ENCODE peak calls at places on chromosomes 4 and X, in six cellular contexts. H is sigmoid colon; L is CD8-positive, alpha-beta memory T cell; I is ascending aorta; V is aorta; K is fibroblast of lung. J is an unnamed sample.

GRCh38 chr4:80798082-80798481 is 232.4 kb upstream of the BMP3 start:
- DNase-seq in L (no peak), V (no peak), K (no peak), I (no peak), H (no peak), J (no peak)

GRCh38 chrX:18354369-18355329 is at the start of gene SCML2:
- DNase-seq in I (no peak), V (peak), L (peak), K (peak), H (peak), J (peak)

GRCh38 chr4:68249434-68249833 is 3.9 kb upstream of the TMPRSS11B start:
- DNase-seq in H (no peak), I (no peak), V (no peak), L (no peak), K (no peak), J (no peak)

GRCh38 chrX:136321532-136321931 is 20.8 kb downstream of the ADGRG4 start:
- DNase-seq in K (no peak), V (no peak), I (no peak), H (no peak), L (no peak), J (no peak)

GRCh38 chr4:73620115-73620792 is at the start of gene RASSF6:
- DNase-seq in H (no peak), I (no peak), L (no peak), K (peak), V (peak), J (no peak)

GRCh38 chrX:698246-698645 is 67.7 kb downstream of the SHOX start:
- DNase-seq in H (peak), L (no peak), V (no peak), I (no peak), K (no peak), J (no peak)

GRCh38 chr4:3420956-3421355 is 20.8 kb upstream of the HGFAC start:
- DNase-seq in L (peak), I (no peak), K (no peak), H (no peak), V (peak), J (peak)

GRCh38 chrX:123175366-123176122 is 8.5 kb upstream of the GRIA3 start:
- DNase-seq in K (no peak), V (no peak), L (no peak), I (no peak), H (no peak), J (no peak)

GRCh38 chr4:95478679-95479078 is 70.1 kb downstream of the UNC5C start:
- DNase-seq in L (no peak), H (no peak), K (no peak), V (no peak), I (no peak), J (no peak)

GRCh38 chrX:108163333-108164082 is 71.9 kb downstream of the ATG4A start:
- DNase-seq in L (no peak), H (no peak), K (no peak), V (no peak), I (no peak), J (no peak)

GRCh38 chr4:140743194-140743931 is 12.8 kb downstream of the TBC1D9 start:
- DNase-seq in H (no peak), V (no peak), L (no peak), K (peak), I (no peak), J (no peak)

GRCh38 chr4:75686346-75686745 is 13.1 kb upstream of the G3BP2 start:
- DNase-seq in H (no peak), K (peak), L (no peak), I (no peak), V (no peak), J (no peak)

GRCh38 chr4:2793920-2794706 is 1.2 kb downstream of the SH3BP2 start:
- DNase-seq in V (peak), L (no peak), K (no peak), H (peak), I (peak), J (peak)

GRCh38 chr4:152780267-152780811 is 585 bp downstream of the ARFIP1 start:
- DNase-seq in H (no peak), L (no peak), K (peak), V (no peak), I (no peak), J (no peak)

GRCh38 chr4:161554372-161554990 is 609.3 kb downstream of the FSTL5 start:
- DNase-seq in I (no peak), H (no peak), V (no peak), K (peak), L (no peak), J (no peak)

GRCh38 chrX:11193035-11193469 is 81.9 kb downstream of the HCCS start:
- DNase-seq in K (peak), L (no peak), I (no peak), V (no peak), H (no peak), J (no peak)

GRCh38 chrX:53356186-53356585 is 66.3 kb downstream of the SMC1A start:
- DNase-seq in V (no peak), I (no peak), L (no peak), K (no peak), H (no peak), J (no peak)

GRCh38 chr4:25839687-25840086 is 23.1 kb downstream of the SEL1L3 start:
- DNase-seq in L (no peak), I (no peak), K (peak), V (no peak), H (no peak), J (no peak)

GRCh38 chr4:2696423-2696822 is 59.7 kb downstream of the TNIP2 start:
- DNase-seq in H (no peak), V (peak), L (no peak), K (no peak), I (no peak), J (no peak)

GRCh38 chr4:48914311-48914710 is 7.7 kb upstream of the OCIAD2 start:
- DNase-seq in H (no peak), K (peak), L (no peak), I (no peak), V (no peak), J (no peak)
- H3K27ac ChIP-seq in H (peak), K (no peak), L (no peak), I (no peak), V (no peak), J (no peak)

GRCh38 chr4:184318852-184319251 is 101.2 kb upstream of the ENPP6 start:
- DNase-seq in K (no peak), H (no peak), L (no peak), V (no peak), I (no peak), J (no peak)

GRCh38 chr4:184320630-184321029 is 103.0 kb upstream of the ENPP6 start:
- DNase-seq in H (peak), K (no peak), L (no peak), I (no peak), V (no peak), J (no peak)

GRCh38 chr4:184324939-184325477 is 107.3 kb upstream of the ENPP6 start:
- DNase-seq in H (no peak), K (no peak), V (no peak), L (no peak), I (no peak), J (no peak)

GRCh38 chr4:184317234-184317918 is 99.7 kb upstream of the ENPP6 start:
- DNase-seq in L (no peak), I (no peak), K (no peak), V (no peak), H (no peak), J (no peak)

DNA sequence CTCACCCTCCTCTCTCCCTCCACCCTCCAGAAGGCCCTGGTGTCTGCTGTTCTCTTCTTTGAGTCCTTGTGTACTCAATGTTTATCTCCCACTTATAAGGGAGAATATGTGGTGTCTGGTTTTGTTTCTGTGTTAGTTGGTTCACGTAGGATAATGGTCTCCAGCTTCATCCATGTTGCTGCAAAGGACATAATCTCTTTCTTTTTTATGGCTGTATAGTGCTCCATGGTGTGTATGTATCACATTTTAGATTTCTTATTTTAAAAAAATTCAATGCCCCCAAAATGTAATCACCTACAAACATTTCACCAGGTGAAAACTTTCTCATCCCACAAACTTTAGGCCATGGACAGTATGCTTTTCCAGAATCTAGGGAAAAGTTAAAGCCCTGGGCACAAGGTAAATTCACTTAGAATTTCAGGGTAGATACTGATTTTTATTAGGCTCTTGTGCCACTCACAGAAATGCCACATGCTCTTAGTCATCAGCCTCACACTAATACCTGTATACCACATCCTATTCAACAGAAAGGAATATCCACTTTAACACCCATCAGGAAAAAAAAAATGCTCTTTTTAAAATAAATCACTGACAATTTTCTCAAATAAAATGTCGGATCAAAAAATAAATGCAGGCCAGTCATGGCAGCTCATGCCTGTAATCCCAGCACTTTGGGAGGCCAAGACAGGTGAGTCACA is 104.8 kb upstream of the ENPP6 start:
- DNase-seq in K (no peak), V (no peak), I (no peak), H (no peak), L (no peak), J (no peak)
- H3K27ac ChIP-seq in K (no peak), V (no peak), I (no peak), H (no peak), L (no peak), J (no peak)

GRCh38 chr4:148054275-148054674 is 322.4 kb downstream of the ARHGAP10 start:
- DNase-seq in L (no peak), K (no peak), V (no peak), I (no peak), H (no peak), J (no peak)
- H3K27ac ChIP-seq in L (no peak), K (no peak), V (no peak), I (no peak), H (no peak), J (peak)

GRCh38 chr4:40587351-40587750 is 42.3 kb downstream of the RBM47 start:
- DNase-seq in V (no peak), H (no peak), I (no peak), K (no peak), L (no peak), J (no peak)
- H3K27ac ChIP-seq in V (no peak), H (no peak), I (peak), K (no peak), L (no peak), J (no peak)

GRCh38 chrX:120365968-120366367 is 4.1 kb downstream of the ATP1B4 start:
- DNase-seq in L (no peak), V (no peak), I (no peak), K (no peak), H (no peak), J (no peak)
- H3K27ac ChIP-seq in L (no peak), V (no peak), I (no peak), K (no peak), H (no peak), J (peak)

J was measured in psoas muscle.